ENCODE peak calls at places on chromosomes 2 and 18, in four cellular contexts. U is H9, N is testis, M is adrenal gland. W is an unnamed sample. For H3K4me1, the result is how much of the 10 kb centered on the place peaks cover.

GRCh38 chr2:210252699-210253606 is 27.7 kb upstream of the ACADL start:
- DNase-seq in U (no peak), M (no peak), N (no peak), W (no peak)

GRCh38 chr18:54904521-54904920 is 54.7 kb downstream of the CCDC68 start:
- DNase-seq in N (no peak), U (no peak), M (no peak), W (no peak)

GRCh38 chr2:138632066-138632465 is 130.5 kb downstream of the SPOPL start:
- DNase-seq in U (no peak), N (no peak), M (no peak), W (no peak)

GRCh38 chr2:33316314-33316713 is 160.1 kb upstream of the RASGRP3 start:
- DNase-seq in U (no peak), M (no peak), N (no peak), W (no peak)

GRCh38 chr2:113136828-113137775 is 9.7 kb downstream of the IL1RN start:
- DNase-seq in N (peak), U (no peak), M (peak), W (peak)

GRCh38 chr2:201969938-201970785 is 63.5 kb upstream of the FZD7 start:
- DNase-seq in U (no peak), M (no peak), N (no peak), W (no peak)

GRCh38 chr2:30801821-30802455 is 5.3 kb downstream of the CAPN13 start:
- DNase-seq in M (no peak), U (no peak), N (no peak), W (no peak)

GRCh38 chr18:5890606-5891360 is 4.5 kb downstream of the TMEM200C start:
- DNase-seq in U (peak), M (peak), N (peak), W (no peak)

GRCh38 chr2:59920961-59921360 is 632.5 kb downstream of the BCL11A start:
- DNase-seq in U (no peak), M (no peak), N (no peak), W (no peak)

GRCh38 chr2:148876589-148877402 is 1.8 kb downstream of the KIF5C start:
- DNase-seq in N (peak), U (peak), M (peak), W (peak)

GRCh38 chr18:41593276-41593675 is 361.8 kb upstream of the PIK3C3 start:
- DNase-seq in U (no peak), N (no peak), M (no peak), W (no peak)

GRCh38 chr2:102893870-102894269 is 132.0 kb downstream of the TMEM182 start:
- DNase-seq in U (peak), M (no peak), N (no peak), W (no peak)

GRCh38 chr2:231360881-231361294 is 34.6 kb upstream of the B3GNT7 start:
- DNase-seq in U (no peak), N (no peak), M (no peak), W (no peak)

GRCh38 chr2:170162261-170162612 is 15.7 kb upstream of the MYO3B start:
- DNase-seq in N (no peak), U (no peak), M (no peak), W (no peak)

GRCh38 chr2:159462961-159463360 is 153.4 kb downstream of the BAZ2B start:
- DNase-seq in U (no peak), M (no peak), N (no peak), W (no peak)

GRCh38 chr2:104658149-104658839 is 195.6 kb upstream of the POU3F3 start:
- DNase-seq in M (peak), N (peak), U (peak), W (peak)

GRCh38 chr2:238638982-238639341 is 208.9 kb upstream of the TWIST2 start:
- DNase-seq in U (no peak), M (no peak), N (no peak), W (no peak)

GRCh38 chr2:145288650-145289496 is 769.0 kb upstream of the ZEB2 start:
- DNase-seq in M (no peak), N (no peak), U (no peak), W (no peak)

GRCh38 chr2:37324786-37325624 is at the start of gene PRKD3:
- DNase-seq in M (peak), U (peak), N (peak), W (peak)

GRCh38 chr2:200681731-200682130 is 95.9 kb downstream of the AOX1 start:
- DNase-seq in M (no peak), U (no peak), N (no peak), W (no peak)

GRCh38 chr2:100482741-100483140 is 12.5 kb downstream of the NMS start:
- DNase-seq in M (no peak), N (no peak), U (peak), W (no peak)

GRCh38 chr2:235641333-235641732 is 147.5 kb downstream of the AGAP1 start:
- DNase-seq in M (no peak), U (no peak), N (peak), W (no peak)

GRCh38 chr2:38438536-38439225 is 61.6 kb upstream of the ATL2 start:
- DNase-seq in N (no peak), U (no peak), M (no peak), W (no peak)

GRCh38 chr2:69450735-69451416 is 13.6 kb upstream of the NFU1 start:
- DNase-seq in N (no peak), M (no peak), U (no peak), W (no peak)

GRCh38 chr2:183093857-183094657 is 15.5 kb downstream of the DUSP19 start:
- DNase-seq in U (no peak), N (no peak), M (no peak), W (no peak)

GRCh38 chr2:237743561-237744269 is 54.9 kb upstream of the RBM44 start:
- DNase-seq in N (no peak), U (no peak), M (no peak), W (no peak)

GRCh38 chr2:25103287-25103871 is 61.5 kb downstream of the EFR3B start:
- DNase-seq in N (no peak), U (no peak), M (peak), W (no peak)

GRCh38 chr2:212135739-212136138 is 402.9 kb downstream of the ERBB4 start:
- DNase-seq in N (no peak), M (no peak), U (no peak), W (no peak)

GRCh38 chr2:200168641-200169265 is 137.7 kb upstream of the SPATS2L start:
- DNase-seq in M (no peak), N (no peak), U (no peak), W (no peak)

DNA sequence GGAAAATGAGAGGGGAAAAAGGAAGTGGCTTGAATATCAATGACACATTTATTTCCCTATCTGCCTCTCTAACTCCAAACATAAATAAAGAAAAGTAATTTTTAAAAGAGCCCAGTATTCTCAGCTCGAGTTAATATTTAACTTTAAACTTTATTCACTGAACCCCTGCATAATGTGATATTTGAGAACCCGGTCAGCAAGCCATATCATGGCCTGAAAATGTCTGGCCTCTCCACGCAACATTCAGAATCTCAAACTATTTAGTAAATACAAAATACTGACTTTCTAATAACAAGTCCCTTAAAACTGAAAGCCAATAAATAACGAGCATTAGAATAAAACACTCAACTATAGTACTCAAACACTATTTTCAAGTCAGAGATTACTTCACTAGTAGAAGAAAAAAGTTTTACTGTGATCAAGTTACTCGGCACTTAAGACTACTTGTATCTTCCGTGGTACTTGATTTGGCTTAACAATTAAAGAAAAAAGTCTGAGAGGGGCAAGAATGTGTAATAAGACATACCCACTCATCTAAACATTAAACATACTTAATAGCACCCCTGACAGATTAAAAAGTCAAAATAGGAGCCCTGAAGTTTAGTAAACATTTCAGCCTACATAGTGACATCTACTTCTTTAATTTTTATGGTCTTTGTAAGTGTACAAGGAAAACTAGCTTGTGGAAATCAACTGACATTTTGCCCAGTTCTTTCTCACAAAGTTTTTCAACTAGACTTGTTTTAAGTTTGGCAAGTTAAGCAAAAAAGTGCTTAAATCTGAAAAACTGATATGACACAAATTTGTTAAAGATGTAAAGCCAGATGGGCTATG is 38.3 kb downstream of the RTN4 start:
- DNase-seq in M (no peak), N (no peak), U (no peak), W (no peak)
- H3K4me1 ChIP-seq in M (half or more), N (under half), U (under half), W (under half)

GRCh38 chr18:48161201-48161910 is 230.9 kb upstream of the SMAD2 start:
- DNase-seq in N (peak), M (peak), U (peak), W (peak)
- H3K4me1 ChIP-seq in N (half or more), M (half or more), U (under half), W (under half)

DNA sequence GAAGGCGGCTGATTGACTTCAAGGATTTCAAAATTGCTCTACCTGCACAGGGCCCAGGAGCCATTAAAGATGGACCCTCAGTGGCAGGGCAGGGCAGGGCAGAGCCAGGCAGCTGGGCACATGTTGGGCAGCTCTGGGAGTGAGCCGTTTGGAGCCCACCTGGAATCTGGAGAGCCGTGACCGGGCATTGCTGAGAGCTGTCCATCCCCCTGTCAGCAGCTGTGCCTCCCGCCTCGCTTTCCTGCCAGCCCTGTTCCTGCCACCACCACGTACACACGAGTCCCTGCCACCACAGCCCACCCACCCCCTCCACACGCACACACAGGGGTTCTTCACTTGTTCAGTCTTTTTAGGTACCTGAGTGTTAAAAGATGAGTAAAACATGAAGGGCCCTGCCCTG is 22.9 kb downstream of the ATOH8 start:
- DNase-seq in U (no peak), M (no peak), N (no peak), W (no peak)
- H3K4me1 ChIP-seq in U (under half), M (under half), N (under half), W (under half)

DNA sequence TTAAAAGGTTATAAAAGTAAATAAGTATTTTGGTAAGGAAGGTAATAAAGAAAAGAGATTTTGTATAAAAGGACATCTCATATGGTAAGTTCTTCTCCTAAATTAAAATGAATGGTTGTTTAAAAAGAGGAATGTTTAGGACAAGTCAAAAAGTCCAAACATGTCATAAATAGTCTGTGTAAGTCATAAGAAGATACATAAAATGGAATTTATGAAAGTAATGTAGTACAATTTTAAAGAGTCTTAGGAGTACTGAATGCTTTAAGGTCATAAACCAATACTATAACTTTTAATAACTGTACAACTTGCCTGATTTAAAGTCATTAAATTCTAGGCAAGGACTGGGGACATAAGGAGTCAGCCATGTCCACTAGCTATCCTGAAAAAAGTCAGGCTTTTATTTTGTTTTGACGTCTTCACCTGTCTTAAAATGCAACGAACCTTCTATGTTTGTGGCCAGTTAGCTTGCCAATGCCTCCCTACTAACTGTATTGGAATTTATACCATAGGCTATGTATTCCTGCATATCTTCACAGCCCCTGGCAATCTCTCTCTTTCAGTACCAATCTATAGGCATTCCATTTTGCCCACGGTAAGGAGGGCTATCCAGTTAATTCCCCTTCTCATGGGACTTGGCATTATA is 312.3 kb upstream of the LRRTM4 start:
- DNase-seq in N (no peak), U (no peak), M (no peak), W (no peak)
- H3K4me1 ChIP-seq in N (under half), U (under half), M (under half), W (under half)

DNA sequence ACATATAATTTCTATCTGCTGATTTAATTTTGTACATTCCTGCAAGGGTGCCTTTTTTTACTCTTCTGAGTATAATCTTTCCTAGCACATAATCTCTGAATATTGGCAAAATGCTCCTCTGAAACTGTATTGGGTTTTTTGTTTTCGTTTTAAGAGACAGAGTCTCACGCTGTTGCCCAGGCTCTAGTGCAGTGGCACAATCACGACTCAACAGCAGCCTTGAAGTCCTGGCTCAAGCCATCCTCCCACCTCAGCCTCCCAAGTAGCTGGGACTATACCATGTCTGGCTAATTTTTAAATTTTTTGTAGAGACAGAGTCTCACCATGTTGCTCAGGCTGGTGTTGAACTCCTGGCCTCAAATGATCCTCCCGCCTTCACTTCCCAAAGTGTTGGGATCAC is 104.9 kb downstream of the SPTBN1 start:
- DNase-seq in N (no peak), U (no peak), M (no peak), W (no peak)
- H3K4me1 ChIP-seq in N (under half), U (under half), M (half or more), W (under half)

GRCh38 chr2:10448208-10448645 is at the start of gene ODC1:
- DNase-seq in U (peak), N (peak), M (peak), W (peak)
- H3K4me1 ChIP-seq in U (under half), N (under half), M (under half), W (under half)

GRCh38 chr2:871175-871727 is 79.4 kb upstream of the SNTG2 start:
- DNase-seq in U (peak), N (no peak), M (no peak), W (no peak)
- H3K4me1 ChIP-seq in U (under half), N (under half), M (under half), W (under half)

DNA sequence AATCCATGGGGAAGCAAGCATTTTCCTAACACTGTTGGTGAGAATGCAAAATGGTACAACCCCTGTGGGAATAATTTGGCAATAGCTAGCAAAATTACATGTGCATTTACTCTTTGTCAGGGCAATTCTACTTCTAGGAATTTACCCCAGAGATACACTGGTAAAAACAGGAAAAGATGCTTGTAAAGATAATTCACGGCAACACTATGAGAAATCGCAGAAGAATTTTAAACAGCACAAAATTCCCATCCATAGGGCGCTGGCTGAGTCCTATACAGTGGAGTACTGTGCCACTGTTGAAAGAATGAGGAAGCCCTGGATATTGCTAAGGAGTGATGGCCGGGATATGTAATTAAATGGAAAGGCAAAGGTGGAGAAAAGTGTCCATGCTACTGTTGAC is 75.8 kb downstream of the DGKD start:
- DNase-seq in M (peak), N (no peak), U (no peak), W (no peak)
- H3K4me1 ChIP-seq in M (under half), N (under half), U (under half), W (under half)

GRCh38 chr2:16622399-16622968 is 43.1 kb downstream of the CYRIA start:
- DNase-seq in N (no peak), U (no peak), M (no peak), W (no peak)
- H3K4me1 ChIP-seq in N (under half), U (under half), M (half or more), W (under half)